ENCODE peak calls at places on chromosomes 6 and 20, in nine cellular contexts. E, N, X, V, Z, Y, H, J and A are unnamed samples.

GRCh38 chr6:157555795-157556645 is 175.0 kb downstream of the ZDHHC14 start:
- DNase-seq in N (no peak), Y (no peak), E (no peak), H (no peak), V (no peak), X (no peak), J (no peak), Z (no peak), A (no peak)

GRCh38 chr6:15533379-15534044 is 129.3 kb downstream of the DTNBP1 start:
- DNase-seq in J (no peak), N (no peak), Y (no peak), H (no peak), V (no peak), X (peak; percentile 33), E (no peak), Z (no peak), A (no peak)

GRCh38 chr6:43772571-43773049 is 2.6 kb downstream of the VEGFA start:
- DNase-seq in H (no peak), N (peak; percentile 10), X (no peak), Y (no peak), V (no peak), J (peak; percentile 51), E (no peak), Z (no peak), A (no peak)

GRCh38 chr6:163281661-163282060 is 132.9 kb upstream of the QKI start:
- DNase-seq in Z (no peak), V (no peak), Y (no peak), J (no peak), X (no peak), E (no peak), H (no peak), N (no peak), A (no peak)

GRCh38 chr20:59163641-59164530 is at the start of gene ZNF831:
- DNase-seq in Z (no peak), E (no peak), H (no peak), X (no peak), N (no peak), V (no peak), Y (no peak), J (no peak), A (no peak)

GRCh38 chr6:92510137-92510536 is 909.2 kb downstream of the EPHA7 start:
- DNase-seq in H (no peak), Y (no peak), E (no peak), N (no peak), V (no peak), J (no peak), X (no peak), Z (peak; percentile 1), A (no peak)

GRCh38 chr6:45433533-45434400 is 56.0 kb upstream of the SUPT3H start:
- DNase-seq in N (no peak), V (no peak), Z (no peak), Y (no peak), H (no peak), X (no peak), E (no peak), J (no peak), A (no peak)

GRCh38 chr6:29631860-29632731 is 887 bp downstream of the GABBR1 start:
- DNase-seq in V (peak; percentile 70), H (no peak), E (no peak), X (peak; percentile 72), J (peak; percentile 54), N (no peak), Y (peak; percentile 58), Z (peak; percentile 63), A (peak; percentile 64)

GRCh38 chr20:49349678-49350077 is 71.8 kb upstream of the ZNFX1 start:
- DNase-seq in Z (peak; percentile 70), V (no peak), E (no peak), X (no peak), H (no peak), Y (no peak), N (peak; percentile 20), J (no peak), A (peak; percentile 37)